ENCODE peak calls at places on chromosomes 13 and 19, in five cellular contexts. One of them, this sample, is unnamed.

GRCh38 chr19:36488816-36489138 is 584 bp downstream of the ZNF566 start:
- DNase-seq in heart left ventricle: peak
- DNase-seq in tibial nerve: no peak
- DNase-seq in breast epithelium: no peak
- DNase-seq in IMR-90: no peak
- DNase-seq in this sample: no peak

GRCh38 chr19:38143847-38144246 is 80.2 kb downstream of the DPF1 start:
- DNase-seq in heart left ventricle: no peak
- DNase-seq in tibial nerve: no peak
- DNase-seq in breast epithelium: no peak
- DNase-seq in IMR-90: no peak
- DNase-seq in this sample: no peak

GRCh38 chr13:76696370-76696769 is 189.8 kb downstream of the KCTD12 start:
- DNase-seq in heart left ventricle: no peak
- DNase-seq in tibial nerve: no peak
- DNase-seq in breast epithelium: no peak
- DNase-seq in IMR-90: peak
- DNase-seq in this sample: no peak

GRCh38 chr19:29596885-29597525 is 9.1 kb upstream of the POP4 start:
- DNase-seq in heart left ventricle: no peak
- DNase-seq in tibial nerve: no peak
- DNase-seq in breast epithelium: no peak
- DNase-seq in IMR-90: peak
- DNase-seq in this sample: no peak

GRCh38 chr13:88622362-88622973 is 951.3 kb downstream of the SLITRK5 start:
- DNase-seq in heart left ventricle: no peak
- DNase-seq in tibial nerve: no peak
- DNase-seq in breast epithelium: no peak
- DNase-seq in IMR-90: no peak
- DNase-seq in this sample: no peak

GRCh38 chr19:50870417-50871089 is 2.7 kb upstream of the KLK2 start:
- DNase-seq in heart left ventricle: no peak
- DNase-seq in tibial nerve: no peak
- DNase-seq in breast epithelium: no peak
- DNase-seq in IMR-90: peak
- DNase-seq in this sample: no peak

GRCh38 chr13:57673197-57673596 is 41.7 kb downstream of the PCDH17 start:
- DNase-seq in heart left ventricle: no peak
- DNase-seq in tibial nerve: no peak
- DNase-seq in breast epithelium: no peak
- DNase-seq in IMR-90: no peak
- DNase-seq in this sample: no peak

GRCh38 chr13:98548230-98548629 is 28.7 kb downstream of the STK24 start:
- DNase-seq in heart left ventricle: no peak
- DNase-seq in tibial nerve: no peak
- DNase-seq in breast epithelium: no peak
- DNase-seq in IMR-90: peak
- DNase-seq in this sample: no peak

GRCh38 chr19:14091086-14091884 is 734 bp upstream of the SAMD1 start:
- DNase-seq in heart left ventricle: no peak
- DNase-seq in tibial nerve: peak
- DNase-seq in breast epithelium: no peak
- DNase-seq in IMR-90: peak
- DNase-seq in this sample: no peak

GRCh38 chr19:1284979-1285736 is 515 bp upstream of the EFNA2 start:
- DNase-seq in heart left ventricle: no peak
- DNase-seq in tibial nerve: no peak
- DNase-seq in breast epithelium: no peak
- DNase-seq in IMR-90: no peak
- DNase-seq in this sample: no peak

GRCh38 chr19:33404916-33405315 is 31.4 kb downstream of the CEBPG start:
- DNase-seq in heart left ventricle: no peak
- DNase-seq in tibial nerve: no peak
- DNase-seq in breast epithelium: peak
- DNase-seq in IMR-90: no peak
- DNase-seq in this sample: no peak

GRCh38 chr13:43268632-43269031 is 245.2 kb downstream of the DNAJC15 start:
- DNase-seq in heart left ventricle: no peak
- DNase-seq in tibial nerve: no peak
- DNase-seq in breast epithelium: no peak
- DNase-seq in IMR-90: no peak
- DNase-seq in this sample: no peak

GRCh38 chr19:44635581-44636438 is 7.9 kb upstream of the PVR start:
- DNase-seq in heart left ventricle: no peak
- DNase-seq in tibial nerve: no peak
- DNase-seq in breast epithelium: no peak
- DNase-seq in IMR-90: peak
- DNase-seq in this sample: no peak

GRCh38 chr13:36174923-36175322 is 39.4 kb downstream of the SOHLH2 start:
- DNase-seq in heart left ventricle: no peak
- DNase-seq in tibial nerve: no peak
- DNase-seq in breast epithelium: no peak
- DNase-seq in IMR-90: no peak
- DNase-seq in this sample: no peak

GRCh38 chr19:7870571-7871279 is 3.5 kb downstream of the PRR36 start:
- DNase-seq in heart left ventricle: no peak
- DNase-seq in tibial nerve: no peak
- DNase-seq in breast epithelium: no peak
- DNase-seq in IMR-90: no peak
- DNase-seq in this sample: no peak

GRCh38 chr13:33352520-33352919 is 67.0 kb upstream of the STARD13 start:
- DNase-seq in heart left ventricle: no peak
- DNase-seq in tibial nerve: no peak
- DNase-seq in breast epithelium: no peak
- DNase-seq in IMR-90: no peak
- DNase-seq in this sample: no peak

GRCh38 chr13:33353646-33354045 is 68.1 kb upstream of the STARD13 start:
- DNase-seq in heart left ventricle: no peak
- DNase-seq in tibial nerve: no peak
- DNase-seq in breast epithelium: no peak
- DNase-seq in IMR-90: no peak
- DNase-seq in this sample: no peak

GRCh38 chr13:33352023-33352422 is 66.5 kb upstream of the STARD13 start:
- DNase-seq in heart left ventricle: no peak
- DNase-seq in tibial nerve: no peak
- DNase-seq in breast epithelium: no peak
- DNase-seq in IMR-90: no peak
- DNase-seq in this sample: no peak

GRCh38 chr13:33351324-33351723 is 65.8 kb upstream of the STARD13 start:
- DNase-seq in heart left ventricle: no peak
- DNase-seq in tibial nerve: no peak
- DNase-seq in breast epithelium: no peak
- DNase-seq in IMR-90: peak
- DNase-seq in this sample: no peak

GRCh38 chr13:33353210-33353609 is 67.7 kb upstream of the STARD13 start:
- DNase-seq in heart left ventricle: peak
- DNase-seq in tibial nerve: peak
- DNase-seq in breast epithelium: no peak
- DNase-seq in IMR-90: no peak
- DNase-seq in this sample: no peak
- TF ChIP-seq POLR2A in heart left ventricle: no peak
- TF ChIP-seq POLR2A in tibial nerve: peak
- TF ChIP-seq POLR2A in breast epithelium: no peak
- TF ChIP-seq POLR2A in IMR-90: no peak
- TF ChIP-seq POLR2A in this sample: no peak

GRCh38 chr19:46299004-46299509 is 2.2 kb downstream of the HIF3A start:
- DNase-seq in heart left ventricle: peak
- DNase-seq in tibial nerve: peak
- DNase-seq in breast epithelium: peak
- DNase-seq in IMR-90: peak
- DNase-seq in this sample: peak

GRCh38 chr19:46298477-46299003 is 1.7 kb downstream of the HIF3A start:
- DNase-seq in heart left ventricle: no peak
- DNase-seq in tibial nerve: no peak
- DNase-seq in breast epithelium: no peak
- DNase-seq in IMR-90: no peak
- DNase-seq in this sample: no peak

GRCh38 chr19:46299695-46300094 is 2.9 kb downstream of the HIF3A start:
- DNase-seq in heart left ventricle: no peak
- DNase-seq in tibial nerve: no peak
- DNase-seq in breast epithelium: no peak
- DNase-seq in IMR-90: no peak
- DNase-seq in this sample: no peak

GRCh38 chr19:46296722-46297431 is at the start of gene HIF3A:
- DNase-seq in heart left ventricle: peak
- DNase-seq in tibial nerve: peak
- DNase-seq in breast epithelium: no peak
- DNase-seq in IMR-90: no peak
- DNase-seq in this sample: peak

DNA sequence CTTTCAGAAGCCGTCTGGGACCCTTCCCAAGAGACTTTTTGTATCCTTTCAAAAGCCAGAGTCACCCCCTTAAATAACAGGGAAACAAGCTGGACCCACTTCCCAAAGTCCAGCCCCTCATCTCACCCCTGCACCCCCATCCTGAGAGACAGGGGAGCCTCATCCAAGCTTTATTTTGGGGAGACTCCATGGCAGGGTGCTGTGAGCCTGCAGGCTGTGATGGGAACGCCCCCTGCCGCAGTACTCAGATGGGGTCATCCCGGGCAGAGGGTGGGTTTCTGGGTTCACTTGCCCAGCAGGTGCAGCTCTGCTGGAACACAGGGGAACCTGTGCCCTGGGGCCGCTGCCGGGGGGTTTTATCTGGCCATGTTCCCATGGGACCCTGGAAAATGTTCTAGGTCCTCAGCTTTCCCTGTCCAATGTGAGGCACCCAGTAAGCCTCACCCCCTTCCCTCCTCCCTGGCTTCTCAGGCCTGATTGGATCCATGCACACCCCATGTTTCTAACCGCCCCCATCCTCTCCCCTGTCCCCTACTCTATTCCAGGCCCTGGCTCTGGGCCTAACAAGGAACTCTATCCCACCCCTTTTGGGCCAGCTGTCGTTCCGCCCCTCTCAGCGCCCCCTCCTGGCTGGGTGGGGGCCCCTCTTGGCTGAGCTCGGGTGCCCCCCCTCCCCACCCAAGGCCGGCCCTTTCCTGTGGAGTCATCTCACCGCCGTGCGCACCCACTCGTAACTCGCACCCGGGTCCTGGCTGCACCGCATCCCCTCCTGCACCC is 1.0 kb downstream of the HIF3A start:
- DNase-seq in heart left ventricle: peak
- DNase-seq in tibial nerve: peak
- DNase-seq in breast epithelium: peak
- DNase-seq in IMR-90: no peak
- DNase-seq in this sample: peak
- TF ChIP-seq CTCF in heart left ventricle: peak
- TF ChIP-seq CTCF in tibial nerve: no peak
- TF ChIP-seq CTCF in breast epithelium: no peak
- TF ChIP-seq CTCF in IMR-90: no peak
- TF ChIP-seq CTCF in this sample: no peak

DNA sequence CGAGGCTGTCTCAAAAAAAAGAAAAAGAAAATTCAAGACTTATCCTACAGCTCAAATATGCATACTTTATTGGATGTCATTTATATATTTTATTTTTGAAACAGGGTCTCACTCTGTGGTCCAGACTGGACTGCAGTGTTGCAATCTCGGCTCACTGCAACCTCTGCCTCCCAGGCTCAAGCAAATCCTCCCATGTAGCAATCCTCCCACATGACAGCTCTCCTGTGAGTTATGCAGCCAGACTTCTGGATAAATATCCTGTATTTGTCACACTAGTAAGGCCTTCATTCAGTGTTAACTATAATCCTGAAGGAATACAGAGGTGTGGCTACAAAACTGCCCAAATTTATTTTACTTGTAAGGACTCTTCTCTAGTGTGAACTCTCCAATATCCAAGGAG is 7.2 kb downstream of the ZNF552 start:
- DNase-seq in heart left ventricle: no peak
- DNase-seq in tibial nerve: no peak
- DNase-seq in breast epithelium: no peak
- DNase-seq in IMR-90: no peak
- DNase-seq in this sample: no peak
- H3K4me3 ChIP-seq in heart left ventricle: no peak
- H3K4me3 ChIP-seq in tibial nerve: no peak
- H3K4me3 ChIP-seq in breast epithelium: no peak
- H3K4me3 ChIP-seq in IMR-90: no peak
- H3K4me3 ChIP-seq in this sample: no peak

DNA sequence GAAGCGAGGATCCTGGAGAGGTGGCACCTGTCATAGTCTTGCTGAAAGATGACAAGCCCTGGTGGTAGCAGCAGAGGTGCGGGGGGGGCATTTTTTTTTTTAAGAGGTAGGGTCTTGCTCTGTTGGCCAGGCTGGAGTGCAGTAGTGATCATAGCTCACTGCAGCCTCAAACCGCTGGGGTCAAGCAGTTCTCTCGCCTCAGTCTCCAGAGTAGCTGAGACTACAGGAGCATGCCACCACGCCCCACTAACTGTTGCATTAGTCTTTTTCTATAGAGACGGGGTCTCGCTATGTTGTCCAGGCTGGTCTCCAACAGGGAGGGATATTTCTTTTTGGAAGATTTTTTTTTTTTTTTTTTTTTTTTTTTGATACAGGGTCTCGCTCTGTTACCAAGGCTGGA is 3.3 kb downstream of the BAX start:
- DNase-seq in heart left ventricle: no peak
- DNase-seq in tibial nerve: no peak
- DNase-seq in breast epithelium: no peak
- DNase-seq in IMR-90: no peak
- DNase-seq in this sample: no peak
- TF ChIP-seq POLR2A in heart left ventricle: no peak
- TF ChIP-seq POLR2A in tibial nerve: no peak
- TF ChIP-seq POLR2A in breast epithelium: no peak
- TF ChIP-seq POLR2A in IMR-90: no peak
- TF ChIP-seq POLR2A in this sample: no peak

This sample was measured in prostate gland.